ENCODE peak calls at places on chromosomes 11 and 22, in eight cellular contexts. W is stimulated activated CD4-positive, alpha-beta T cell treated with anti-CD3 and anti-CD28 coated beads, Interleukin-2, amount 100 ng/mL, for 24 hours; V is hepatocyte; M is T-helper 2 cell; E is ACHN; G is pancreas; X is astrocyte of the spinal cord; K is HFF-Myc. L is an unnamed sample.

GRCh38 chr11:114353448-114353847 is 46.9 kb downstream of the C11orf71 start:
- DNase-seq in W (no peak), V (no peak), M (no peak), E (no peak), G (no peak), X (peak), K (no peak), L (no peak)

GRCh38 chr11:115980336-115980735 is 476.1 kb upstream of the CADM1 start:
- DNase-seq in W (no peak), V (no peak), M (no peak), E (no peak), G (no peak), X (no peak), K (no peak), L (no peak)

GRCh38 chr11:78840623-78841022 is 266.0 kb upstream of the NARS2 start:
- DNase-seq in W (no peak), V (peak), M (no peak), E (no peak), G (no peak), X (no peak), K (no peak), L (no peak)

GRCh38 chr11:69887841-69888670 is 68.8 kb upstream of the FGF3 start:
- DNase-seq in W (no peak), V (no peak), M (no peak), E (no peak), G (peak), X (no peak), K (no peak), L (no peak)

GRCh38 chr11:17533782-17534415 is 10.3 kb downstream of the USH1C start:
- DNase-seq in W (no peak), V (no peak), M (no peak), E (no peak), G (no peak), X (no peak), K (no peak), L (no peak)

GRCh38 chr22:47160781-47161520 is 398.5 kb downstream of the TBC1D22A start:
- DNase-seq in W (no peak), V (no peak), M (no peak), E (no peak), G (peak), X (no peak), K (no peak), L (no peak)

GRCh38 chr11:15006139-15006759 is 34.1 kb upstream of the CALCA start:
- DNase-seq in W (no peak), V (peak), M (no peak), E (peak), G (no peak), X (peak), K (peak), L (no peak)

GRCh38 chr11:2590131-2590950 is 109.5 kb downstream of the KCNQ1OT1 start:
- DNase-seq in W (peak), V (no peak), M (no peak), E (no peak), G (no peak), X (no peak), K (no peak), L (peak)

GRCh38 chr11:131592734-131593133 is 222.3 kb downstream of the NTM start:
- DNase-seq in W (no peak), V (no peak), M (no peak), E (no peak), G (no peak), X (no peak), K (no peak), L (no peak)

GRCh38 chr11:62560566-62561103 is 13.1 kb downstream of the EEF1G start:
- DNase-seq in W (peak), V (peak), M (peak), E (peak), G (no peak), X (peak), K (peak), L (no peak)

GRCh38 chr22:24564376-24565058 is 8.7 kb downstream of the SNRPD3 start:
- DNase-seq in W (no peak), V (peak), M (no peak), E (no peak), G (no peak), X (no peak), K (no peak), L (no peak)

GRCh38 chr22:23098718-23099524 is 28.6 kb downstream of the GNAZ start:
- DNase-seq in W (no peak), V (no peak), M (no peak), E (no peak), G (no peak), X (peak), K (no peak), L (no peak)

GRCh38 chr11:31947051-31947450 is 135.9 kb upstream of the PAX6 start:
- DNase-seq in W (no peak), V (peak), M (no peak), E (no peak), G (no peak), X (no peak), K (no peak), L (no peak)

GRCh38 chr11:116687458-116688201 is 85.2 kb downstream of the BUD13 start:
- DNase-seq in W (no peak), V (no peak), M (no peak), E (no peak), G (peak), X (no peak), K (no peak), L (no peak)

GRCh38 chr22:48489551-48490512 is 1337.8 kb downstream of the BRD1 start:
- DNase-seq in W (no peak), V (peak), M (no peak), E (no peak), G (peak), X (peak), K (no peak), L (no peak)

GRCh38 chr22:44797181-44797720 is 44.9 kb downstream of the ARHGAP8 start:
- DNase-seq in W (no peak), V (no peak), M (no peak), E (no peak), G (peak), X (no peak), K (no peak), L (no peak)

GRCh38 chr11:61775606-61776554 is 16.5 kb downstream of the TMEM258 start:
- DNase-seq in W (no peak), V (no peak), M (no peak), E (no peak), G (peak), X (no peak), K (no peak), L (no peak)

GRCh38 chr11:69178819-69179482 is 23.2 kb downstream of the SMIM38 start:
- DNase-seq in W (no peak), V (no peak), M (no peak), E (no peak), G (no peak), X (no peak), K (no peak), L (no peak)

L was measured in GM12891.